ENCODE peak calls at places on chromosomes 5 and 9, in five cellular contexts. L is left ventricle myocardium inferior, B is neural progenitor cell, N is chondrocyte, O is pancreas. V is an unnamed sample.

GRCh38 chr9:92295827-92296258 is 2.3 kb upstream of the IARS1 start:
- DNase-seq in L (no peak), B (peak), N (no peak), O (no peak), V (no peak)

GRCh38 chr9:38720083-38720755 is at the start of gene FAM240B:
- DNase-seq in L (no peak), B (no peak), N (no peak), O (no peak), V (no peak)

GRCh38 chr5:79236970-79237734 is 1.2 kb downstream of the JMY start:
- DNase-seq in L (peak), B (peak), N (peak), O (peak), V (peak)

GRCh38 chr9:114837923-114838322 is 32.1 kb upstream of the TNFSF15 start:
- DNase-seq in L (no peak), B (no peak), N (no peak), O (no peak), V (no peak)

GRCh38 chr9:132885691-132886357 is 7.1 kb downstream of the SPACA9 start:
- DNase-seq in L (no peak), B (no peak), N (no peak), O (peak), V (no peak)

GRCh38 chr5:177089146-177089545 is 2.4 kb downstream of the FGFR4 start:
- DNase-seq in L (peak), B (no peak), N (no peak), O (no peak), V (no peak)

GRCh38 chr5:169265888-169266287 is 35.1 kb downstream of the SLIT3 start:
- DNase-seq in L (no peak), B (peak), N (no peak), O (no peak), V (no peak)

GRCh38 chr5:60010328-60010727 is 116.8 kb upstream of the PDE4D start:
- DNase-seq in L (no peak), B (no peak), N (no peak), O (no peak), V (no peak)

GRCh38 chr5:14871573-14872069 is at the start of gene ANKH:
- DNase-seq in L (peak), B (peak), N (no peak), O (peak), V (peak)

GRCh38 chr5:1823381-1824034 is 22.3 kb downstream of the NDUFS6 start:
- DNase-seq in L (no peak), B (no peak), N (no peak), O (no peak), V (no peak)

GRCh38 chr5:142677212-142677611 is 8.7 kb downstream of the FGF1 start:
- DNase-seq in L (no peak), B (no peak), N (no peak), O (no peak), V (no peak)

GRCh38 chr9:101705135-101705661 is 33.2 kb downstream of the GRIN3A start:
- DNase-seq in L (peak), B (peak), N (no peak), O (peak), V (no peak)

GRCh38 chr9:13898957-13899356 is 415.0 kb downstream of the NFIB start:
- DNase-seq in L (peak), B (no peak), N (no peak), O (no peak), V (no peak)

GRCh38 chr5:52672459-52672858 is 115.3 kb upstream of the ITGA1 start:
- DNase-seq in L (no peak), B (no peak), N (no peak), O (no peak), V (no peak)

GRCh38 chr5:145946112-145946861 is 9.9 kb downstream of the SH3RF2 start:
- DNase-seq in L (peak), B (no peak), N (no peak), O (no peak), V (no peak)

GRCh38 chr5:2017540-2018389 is 135.0 kb upstream of the IRX4 start:
- DNase-seq in L (no peak), B (peak), N (no peak), O (no peak), V (peak)

GRCh38 chr9:86405926-86406325 is 51.7 kb upstream of the TUT7 start:
- DNase-seq in L (no peak), B (peak), N (no peak), O (no peak), V (no peak)

GRCh38 chr5:18305288-18305899 is 671.1 kb downstream of the TAF11L14 start:
- DNase-seq in L (no peak), B (peak), N (no peak), O (no peak), V (peak)

GRCh38 chr5:150789431-150789830 is 10.9 kb downstream of the SMIM3 start:
- DNase-seq in L (no peak), B (peak), N (no peak), O (no peak), V (no peak)

GRCh38 chr9:129038109-129038852 is 1.9 kb downstream of the MIGA2 start:
- DNase-seq in L (peak), B (no peak), N (no peak), O (peak), V (no peak)

GRCh38 chr9:75448281-75448680 is 360.0 kb downstream of the OSTF1 start:
- DNase-seq in L (no peak), B (no peak), N (no peak), O (no peak), V (no peak)

GRCh38 chr5:24320633-24321032 is 324.1 kb downstream of the CDH10 start:
- DNase-seq in L (no peak), B (no peak), N (no peak), O (no peak), V (no peak)

GRCh38 chr9:34185778-34186551 is 7.1 kb downstream of the UBAP1 start:
- DNase-seq in L (no peak), B (no peak), N (no peak), O (no peak), V (peak)

GRCh38 chr5:145858929-145859328 is 13.9 kb downstream of the GRXCR2 start:
- DNase-seq in L (no peak), B (no peak), N (no peak), O (no peak), V (no peak)

GRCh38 chr5:135989686-135990085 is 34.9 kb upstream of the LECT2 start:
- DNase-seq in L (no peak), B (no peak), N (no peak), O (no peak), V (no peak)

GRCh38 chr5:31270396-31270795 is 76.9 kb downstream of the CDH6 start:
- DNase-seq in L (no peak), B (peak), N (no peak), O (no peak), V (no peak)

GRCh38 chr5:55096860-55097259 is 5.6 kb upstream of the GZMA start:
- DNase-seq in L (no peak), B (no peak), N (no peak), O (no peak), V (no peak)

GRCh38 chr5:66518052-66518451 is 78.1 kb upstream of the MAST4 start:
- DNase-seq in L (no peak), B (no peak), N (no peak), O (no peak), V (no peak)

GRCh38 chr9:26946753-26947727 is at the start of gene PLAA:
- DNase-seq in L (peak), B (peak), N (peak), O (peak), V (peak)
- TF ChIP-seq CTCF in L (peak), B (peak), N (no peak), O (no peak), V (no peak)

DNA sequence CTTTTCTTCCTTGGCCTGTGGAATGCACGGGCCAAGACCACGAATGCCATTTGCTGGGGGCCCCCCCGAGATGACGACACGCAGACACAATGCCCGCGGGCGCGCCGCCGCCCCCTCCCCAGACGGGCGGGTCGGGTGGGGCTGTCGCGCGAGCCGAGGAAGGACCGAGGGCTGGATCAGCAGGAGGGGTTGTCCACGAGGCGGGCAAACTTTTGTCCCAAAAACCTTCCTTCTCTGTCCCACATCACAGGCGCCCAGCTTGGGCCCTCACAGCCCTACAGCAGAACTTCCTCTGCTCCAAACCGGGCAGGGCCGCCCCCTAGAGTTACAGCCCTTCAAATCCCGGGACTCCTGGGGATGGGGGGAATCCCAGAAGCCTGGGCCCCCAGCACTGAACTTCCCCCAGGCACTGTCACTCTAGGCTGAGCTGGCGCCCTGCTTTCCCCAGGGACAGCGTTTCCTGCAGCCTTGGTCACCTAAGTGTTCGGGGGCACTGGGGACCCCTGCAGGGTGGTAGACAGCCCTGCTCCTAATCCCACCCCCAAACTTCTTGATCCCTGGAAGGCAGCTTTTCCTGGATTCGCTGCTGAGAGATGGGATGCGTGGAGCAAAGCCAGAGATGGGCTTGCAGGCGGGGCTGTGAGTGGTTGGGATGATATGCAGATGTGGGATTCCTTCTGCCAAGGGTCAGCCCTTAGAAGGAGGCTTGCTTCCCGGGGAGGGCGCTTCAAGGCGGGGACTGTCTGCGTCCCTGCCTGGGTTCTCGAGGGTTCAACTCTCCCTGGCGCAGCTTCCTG is 980 bp downstream of the COL5A1 start:
- DNase-seq in L (peak), B (peak), N (no peak), O (no peak), V (no peak)
- TF ChIP-seq CTCF in L (no peak), B (peak), N (peak), O (no peak), V (no peak)

DNA sequence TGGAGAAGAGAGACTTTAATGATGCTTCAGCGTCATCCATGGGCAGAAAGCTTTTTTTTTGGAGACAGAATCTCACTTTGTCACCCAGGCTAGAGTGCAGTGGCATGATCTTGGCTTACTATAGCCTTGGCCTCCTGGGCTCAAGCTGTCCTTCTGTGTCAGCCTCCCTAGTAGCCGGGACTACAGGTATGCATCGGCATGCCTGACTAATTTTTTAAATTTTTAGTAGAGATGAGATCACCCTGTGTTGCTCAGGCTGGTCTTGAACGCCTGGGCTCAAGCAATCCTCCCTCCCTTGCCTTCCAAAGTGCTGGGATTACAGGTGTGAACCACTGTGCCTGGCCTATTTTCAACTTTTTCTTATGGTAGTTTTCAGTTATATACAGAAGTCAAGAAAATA is 23.2 kb downstream of the SPIN1 start:
- DNase-seq in L (no peak), B (no peak), N (no peak), O (no peak), V (no peak)
- TF ChIP-seq CTCF in L (no peak), B (no peak), N (no peak), O (no peak), V (no peak)

GRCh38 chr5:155699385-155699784 is 627.6 kb upstream of the SGCD start:
- DNase-seq in L (no peak), B (peak), N (no peak), O (no peak), V (no peak)
- TF ChIP-seq CTCF in L (no peak), B (peak), N (no peak), O (no peak), V (no peak)

GRCh38 chr9:108599571-108599970 is 256.2 kb downstream of the ACTL7B start:
- DNase-seq in L (no peak), B (no peak), N (no peak), O (no peak), V (no peak)
- TF ChIP-seq CTCF in L (no peak), B (no peak), N (no peak), O (no peak), V (no peak)